ENCODE peak calls at places on chromosomes 5 and 9, in ten cellular contexts. A, P, G, X, E, R, V, S, M and U are unnamed samples.

GRCh38 chr5:83470920-83471404 is 582 bp upstream of the VCAN start:
- DNase-seq in A (no peak), P (no peak), G (no peak), X (no peak), E (no peak), R (no peak), V (no peak), S (no peak), M (peak; percentile 35), U (no peak)

GRCh38 chr9:90659626-90660364 is 17.2 kb upstream of the DIRAS2 start:
- DNase-seq in A (no peak), P (peak; percentile 7), G (no peak), X (no peak), E (no peak), R (no peak), V (no peak), S (no peak), M (peak; percentile 36), U (no peak)

GRCh38 chr5:74667396-74667795 is 17.6 kb upstream of the HEXB start:
- DNase-seq in A (no peak), P (no peak), G (no peak), X (no peak), E (no peak), R (no peak), V (no peak), S (no peak), M (peak; percentile 48), U (no peak)

GRCh38 chr9:101626295-101626694 is 31.5 kb upstream of the PPP3R2 start:
- DNase-seq in A (no peak), P (no peak), G (no peak), X (no peak), E (no peak), R (no peak), V (no peak), S (no peak), M (no peak), U (no peak)

GRCh38 chr5:116492016-116492623 is 82.5 kb downstream of the SEMA6A start:
- DNase-seq in A (no peak), P (no peak), G (no peak), X (no peak), E (no peak), R (no peak), V (no peak), S (no peak), M (peak; percentile 93), U (no peak)

GRCh38 chr9:114002986-114003740 is 74.9 kb downstream of the AMBP start:
- DNase-seq in A (no peak), P (peak; percentile 29), G (no peak), X (no peak), E (no peak), R (no peak), V (no peak), S (peak; percentile 74), M (no peak), U (no peak)

GRCh38 chr5:165370772-165371171 is 1865.4 kb downstream of the MAT2B start:
- DNase-seq in A (no peak), P (peak; percentile 7), G (no peak), X (no peak), E (no peak), R (no peak), V (no peak), S (no peak), M (no peak), U (no peak)

GRCh38 chr5:107855171-107855570 is 184.4 kb upstream of the EFNA5 start:
- DNase-seq in A (no peak), P (no peak), G (no peak), X (no peak), E (no peak), R (no peak), V (no peak), S (no peak), M (peak; percentile 4), U (no peak)

GRCh38 chr9:69542048-69542447 is 130.1 kb downstream of the APBA1 start:
- DNase-seq in A (no peak), P (no peak), G (no peak), X (no peak), E (no peak), R (no peak), V (no peak), S (no peak), M (no peak), U (no peak)

GRCh38 chr5:137666109-137666850 is 69.6 kb downstream of the KLHL3 start:
- DNase-seq in A (no peak), P (peak; percentile 53), G (peak; percentile 58), X (no peak), E (no peak), R (no peak), V (no peak), S (no peak), M (peak; percentile 45), U (no peak)

GRCh38 chr5:140182803-140183367 is 7.9 kb downstream of the CYSTM1 start:
- DNase-seq in A (no peak), P (peak; percentile 36), G (no peak), X (peak; percentile 54), E (no peak), R (no peak), V (no peak), S (no peak), M (peak; percentile 84), U (peak; percentile 54)

GRCh38 chr5:78560456-78560855 is 88.1 kb downstream of the LHFPL2 start:
- DNase-seq in A (no peak), P (no peak), G (no peak), X (no peak), E (no peak), R (no peak), V (no peak), S (no peak), M (no peak), U (no peak)

GRCh38 chr9:34602906-34603305 is 9.0 kb downstream of the RPP25L start:
- DNase-seq in A (no peak), P (no peak), G (no peak), X (no peak), E (no peak), R (no peak), V (no peak), S (no peak), M (no peak), U (no peak)

GRCh38 chr5:4295663-4296339 is 700.2 kb downstream of the IRX1 start:
- DNase-seq in A (peak; percentile 52), P (no peak), G (no peak), X (no peak), E (peak; percentile 20), R (no peak), V (no peak), S (no peak), M (peak; percentile 6), U (no peak)

GRCh38 chr5:73440262-73440661 is 8.3 kb downstream of the FOXD1 start:
- DNase-seq in A (no peak), P (no peak), G (no peak), X (no peak), E (no peak), R (no peak), V (no peak), S (no peak), M (peak; percentile 63), U (no peak)
- H3K27me3 ChIP-seq in A (peaks cover 81% of the 10 kb centered on the region), P (peaks cover 87% of the 10 kb centered on the region), G (peaks cover 33% of the 10 kb centered on the region), X (peaks cover 99% of the 10 kb centered on the region), E (peaks cover 59% of the 10 kb centered on the region), R (peaks cover 89% of the 10 kb centered on the region), V (peaks cover 99% of the 10 kb centered on the region), S (peaks cover 100% of the 10 kb centered on the region), M (no peaks in the 10 kb centered on the region), U (peaks cover 53% of the 10 kb centered on the region)

GRCh38 chr5:149578896-149579295 is 2.4 kb upstream of the ARHGEF37 start:
- DNase-seq in A (no peak), P (no peak), G (no peak), X (no peak), E (no peak), R (no peak), V (no peak), S (no peak), M (no peak), U (no peak)

GRCh38 chr5:149580808-149581191 is 498 bp upstream of the ARHGEF37 start:
- DNase-seq in A (no peak), P (no peak), G (no peak), X (no peak), E (no peak), R (no peak), V (no peak), S (no peak), M (no peak), U (no peak)

GRCh38 chr5:149581931-149582768 is 852 bp downstream of the ARHGEF37 start:
- DNase-seq in A (no peak), P (peak; percentile 93), G (no peak), X (peak; percentile 44), E (no peak), R (no peak), V (no peak), S (no peak), M (peak; percentile 12), U (no peak)

GRCh38 chr5:149583394-149583793 is 2.1 kb downstream of the ARHGEF37 start:
- DNase-seq in A (no peak), P (peak; percentile 72), G (no peak), X (peak; percentile 30), E (no peak), R (no peak), V (no peak), S (no peak), M (peak; percentile 35), U (no peak)

DNA sequence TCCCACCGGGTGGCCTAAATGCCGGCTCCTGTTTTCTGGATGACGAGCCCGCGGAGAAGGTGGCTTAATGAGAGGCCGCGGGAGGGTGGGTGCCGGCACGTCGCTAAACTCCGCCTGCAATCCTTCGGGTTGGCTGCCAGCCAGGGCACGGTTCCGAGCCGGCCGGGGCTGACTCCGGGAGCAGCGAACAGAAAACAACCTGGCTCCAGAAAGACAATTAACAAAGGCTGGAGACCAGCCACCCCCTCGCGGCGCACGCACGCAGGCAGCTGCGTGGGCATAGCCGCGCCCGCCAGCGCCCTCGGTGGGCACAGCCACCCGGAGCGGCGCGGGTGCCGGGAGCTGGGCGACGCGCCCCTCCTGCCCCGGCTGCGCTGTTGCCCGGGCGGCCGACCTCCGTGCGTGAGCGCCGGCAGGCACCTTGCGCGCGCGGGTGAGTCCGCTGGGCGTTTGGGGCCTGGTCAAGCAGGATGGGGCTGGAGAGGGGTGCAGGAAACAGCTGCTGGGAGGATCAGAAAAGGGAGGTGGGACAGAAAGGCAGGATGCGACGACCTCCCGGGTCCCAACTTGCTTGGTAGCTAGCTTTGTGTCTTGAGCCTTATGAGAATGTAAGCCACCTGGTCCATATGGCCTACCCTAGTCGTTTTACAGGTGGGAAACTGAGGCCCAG is at the start of gene ARHGEF37:
- DNase-seq in A (no peak), P (peak; percentile 93), G (no peak), X (peak; percentile 91), E (no peak), R (peak; percentile 10), V (peak; percentile 96), S (peak; percentile 93), M (peak; percentile 74), U (peak; percentile 94)
- H3K27ac ChIP-seq in A (no peak within 1 kb of the TSS), P (peak within 1 kb of the TSS; percentile 83), G (no peak within 1 kb of the TSS), X (peak within 1 kb of the TSS; percentile 89), E (no peak within 1 kb of the TSS), R (no peak within 1 kb of the TSS), V (peak within 1 kb of the TSS; percentile 87), S (peak within 1 kb of the TSS; percentile 93), M (no peak within 1 kb of the TSS), U (peak within 1 kb of the TSS; percentile 92)

GRCh38 chr5:3099526-3099925 is 348.0 kb upstream of the IRX2 start:
- DNase-seq in A (no peak), P (no peak), G (no peak), X (no peak), E (no peak), R (no peak), V (no peak), S (no peak), M (no peak), U (no peak)
- H3K4me1 ChIP-seq in A (peaks cover 13% of the 10 kb centered on the region), P (no peaks in the 10 kb centered on the region), G (no peaks in the 10 kb centered on the region), X (no peaks in the 10 kb centered on the region), E (no peaks in the 10 kb centered on the region), R (no peaks in the 10 kb centered on the region), V (no peaks in the 10 kb centered on the region), S (no peaks in the 10 kb centered on the region), M (no peaks in the 10 kb centered on the region), U (no peaks in the 10 kb centered on the region)

GRCh38 chr5:136028782-136029742 is at the start of gene TGFBI:
- DNase-seq in A (peak; percentile 16), P (peak; percentile 47), G (no peak), X (peak; percentile 69), E (peak; percentile 20), R (no peak), V (peak; percentile 83), S (peak; percentile 88), M (peak; percentile 92), U (peak; percentile 84)
- H3K27me3 ChIP-seq in A (peaks cover 19% of the 10 kb centered on the region), P (no peaks in the 10 kb centered on the region), G (no peaks in the 10 kb centered on the region), X (peaks cover 9% of the 10 kb centered on the region), E (peaks cover 22% of the 10 kb centered on the region), R (no peaks in the 10 kb centered on the region), V (no peaks in the 10 kb centered on the region), S (no peaks in the 10 kb centered on the region), M (no peaks in the 10 kb centered on the region), U (peaks cover 3% of the 10 kb centered on the region)